ENCODE peak calls at places on chromosomes 6 and 20, in ten cellular contexts. W, I, O, G, F, S, X, U, Z and A are unnamed samples.
A peak's percentile ranks its signal among the peaks of the same experiment; 100 is the strongest.

GRCh38 chr6:100085162-100085431 is 91.1 kb upstream of the MCHR2 start:
- DNase-seq in Z (no peak), X (no peak), U (no peak), S (no peak), G (no peak), I (no peak), W (no peak), F (peak; percentile 24), O (no peak), A (no peak)

GRCh38 chr6:165846123-165846966 is 183.3 kb upstream of the PDE10A start:
- DNase-seq in W (no peak), X (no peak), G (peak; percentile 15), U (peak; percentile 20), I (no peak), O (no peak), Z (no peak), F (no peak), S (no peak), A (no peak)

GRCh38 chr20:19784511-19785172 is 26.6 kb downstream of the RIN2 start:
- DNase-seq in F (peak; percentile 86), U (peak; percentile 68), S (peak; percentile 40), O (peak; percentile 91), G (peak; percentile 91), W (no peak), I (peak; percentile 64), X (peak; percentile 90), Z (no peak), A (no peak)

GRCh38 chr6:75296811-75297779 is 12.5 kb upstream of the TMEM30A start:
- DNase-seq in Z (no peak), U (peak; percentile 29), W (no peak), S (no peak), O (peak; percentile 69), G (peak; percentile 45), I (no peak), X (peak; percentile 73), F (peak; percentile 64), A (no peak)

GRCh38 chr6:21100959-21101358 is 492.6 kb upstream of the SOX4 start:
- DNase-seq in F (no peak), X (no peak), S (no peak), O (no peak), I (no peak), W (no peak), G (no peak), U (no peak), Z (no peak), A (no peak)

GRCh38 chr6:138944412-138944811 is 43.6 kb downstream of the REPS1 start:
- DNase-seq in F (peak; percentile 43), U (no peak), Z (no peak), S (no peak), O (no peak), W (no peak), X (no peak), G (peak; percentile 49), I (no peak), A (no peak)

GRCh38 chr6:163284151-163284550 is 130.4 kb upstream of the QKI start:
- DNase-seq in O (no peak), S (no peak), I (no peak), Z (no peak), F (no peak), W (no peak), U (no peak), X (no peak), G (peak; percentile 45), A (no peak)

GRCh38 chr6:39341352-39341751 is 18.9 kb upstream of the KCNK16 start:
- DNase-seq in F (no peak), U (no peak), X (no peak), S (no peak), Z (no peak), W (no peak), I (no peak), O (no peak), G (no peak), A (no peak)

GRCh38 chr20:9594284-9594875 is 80.0 kb downstream of the LAMP5 start:
- DNase-seq in F (no peak), U (no peak), S (no peak), X (peak; percentile 30), Z (no peak), G (no peak), I (peak; percentile 30), O (no peak), W (no peak), A (no peak)

GRCh38 chr6:44263357-44264100 is 1.8 kb downstream of the NFKBIE start:
- DNase-seq in U (no peak), X (peak; percentile 69), W (no peak), F (no peak), I (peak; percentile 61), G (no peak), S (no peak), Z (peak; percentile 67), O (peak; percentile 50), A (no peak)

GRCh38 chr20:46893877-46894578 is 615 bp upstream of the EYA2 start:
- DNase-seq in U (no peak), W (no peak), I (no peak), S (no peak), Z (no peak), G (no peak), O (no peak), F (no peak), X (no peak), A (no peak)

GRCh38 chr6:146582857-146583256 is 15.9 kb upstream of the ADGB start:
- DNase-seq in Z (peak; percentile 69), W (no peak), G (peak; percentile 12), I (peak; percentile 29), U (no peak), O (peak; percentile 79), F (peak; percentile 16), S (no peak), X (peak; percentile 41), A (no peak)

GRCh38 chr6:78854501-78854900 is 12.8 kb upstream of the IRAK1BP1 start:
- DNase-seq in O (no peak), W (no peak), U (no peak), X (no peak), Z (no peak), G (no peak), F (no peak), S (no peak), I (no peak), A (no peak)

GRCh38 chr6:100948381-100949133 is 67.4 kb upstream of the ASCC3 start:
- DNase-seq in Z (no peak), F (peak; percentile 2), G (peak; percentile 74), S (no peak), O (no peak), U (no peak), I (no peak), X (peak; percentile 48), W (no peak), A (no peak)

GRCh38 chr20:297098-297924 is at the start of gene ZCCHC3:
- DNase-seq in X (peak; percentile 94), Z (peak; percentile 96), U (peak; percentile 88), W (peak; percentile 66), O (peak; percentile 78), S (peak; percentile 77), G (peak; percentile 91), F (peak; percentile 94), I (peak; percentile 88), A (peak; percentile 85)

GRCh38 chr6:16762547-16763477 is 1.6 kb upstream of the ATXN1 start:
- DNase-seq in I (peak; percentile 74), S (peak; percentile 16), G (peak; percentile 87), U (peak; percentile 45), F (peak; percentile 89), W (peak; percentile 28), Z (peak; percentile 79), X (peak; percentile 74), O (peak; percentile 78), A (no peak)